ENCODE peak calls at places on chromosomes 4 and X, in nine cellular contexts. N is stimulated activated CD8-positive, alpha-beta memory T cell treated with anti-CD3 and anti-CD28 coated beads, Interleukin-4, amount 100 ng/mL, for 24 hours; W is immature natural killer cell; A is sciatic nerve; Z is nucleus accumbens; C is endothelial cell; X is activated T-cell treated with anti-CD3 and anti-CD28 coated beads for 1 hour; E is GM12892; M is skeletal muscle cell. R is an unnamed sample.

GRCh38 chr4:174629265-174629664 is 107.0 kb upstream of the HPGD start:
- DNase-seq in A (no peak), E (no peak), X (no peak), C (no peak), W (no peak), Z (no peak), M (peak), N (no peak), R (no peak)

GRCh38 chr4:100894339-100894870 is 376.6 kb upstream of the EMCN start:
- DNase-seq in Z (no peak), X (no peak), W (no peak), C (no peak), E (no peak), A (no peak), M (no peak), N (no peak), R (no peak)

GRCh38 chrX:152819732-152820131 is 10.8 kb downstream of the CETN2 start:
- DNase-seq in Z (no peak), A (no peak), N (no peak), X (no peak), W (no peak), M (no peak), E (no peak), C (no peak), R (no peak)

GRCh38 chr4:94621491-94622080 is 136.2 kb upstream of the BMPR1B start:
- DNase-seq in X (no peak), N (no peak), W (peak), A (no peak), Z (no peak), C (peak), M (no peak), E (peak), R (peak)

GRCh38 chr4:13888112-13888511 is 260.6 kb upstream of the BOD1L1 start:
- DNase-seq in M (peak), X (no peak), Z (no peak), W (no peak), A (no peak), E (no peak), N (no peak), C (no peak), R (no peak)

GRCh38 chrX:679161-679979 is 48.8 kb downstream of the SHOX start:
- DNase-seq in X (no peak), C (no peak), M (no peak), Z (no peak), N (no peak), A (no peak), W (no peak), E (no peak), R (no peak)

GRCh38 chr4:84814100-84814750 is 152.3 kb downstream of the WDFY3 start:
- DNase-seq in X (no peak), Z (no peak), A (no peak), C (no peak), M (peak), E (no peak), N (no peak), W (no peak), R (no peak)

GRCh38 chr4:158535130-158535614 is 13.5 kb downstream of the RXFP1 start:
- DNase-seq in Z (no peak), W (no peak), M (peak), A (no peak), C (no peak), X (no peak), N (no peak), E (no peak), R (no peak)

GRCh38 chr4:96097040-96097607 is 257.2 kb downstream of the PDHA2 start:
- DNase-seq in E (no peak), M (no peak), C (no peak), Z (no peak), X (no peak), N (no peak), A (no peak), W (no peak), R (no peak)

GRCh38 chr4:13540446-13541175 is 3.7 kb downstream of the NKX3-2 start:
- DNase-seq in M (no peak), W (no peak), Z (no peak), A (no peak), E (no peak), X (no peak), N (no peak), C (no peak), R (no peak)

GRCh38 chr4:46955601-46956000 is 37.8 kb downstream of the GABRA4 start:
- DNase-seq in M (no peak), A (no peak), E (no peak), Z (no peak), N (no peak), X (no peak), C (no peak), W (no peak), R (no peak)

GRCh38 chr4:184722798-184723197 is 11.1 kb downstream of the CENPU start:
- DNase-seq in E (no peak), M (no peak), W (no peak), C (no peak), N (no peak), Z (no peak), X (no peak), A (no peak), R (no peak)

GRCh38 chr4:141416219-141416618 is 195.5 kb downstream of the ZNF330 start:
- DNase-seq in X (no peak), E (no peak), Z (no peak), C (no peak), A (no peak), M (peak), N (no peak), W (no peak), R (no peak)

GRCh38 chr4:108172780-108173598 is 4.3 kb upstream of the LEF1 start:
- DNase-seq in E (peak), A (peak), N (no peak), W (peak), X (peak), M (no peak), C (peak), Z (no peak), R (no peak)

GRCh38 chr4:26020896-26021295 is 106.9 kb downstream of the SMIM20 start:
- DNase-seq in Z (no peak), M (peak), C (no peak), E (no peak), N (no peak), X (no peak), W (no peak), A (no peak), R (no peak)

GRCh38 chr4:39446842-39447573 is 11.7 kb downstream of the RPL9 start:
- DNase-seq in W (peak), N (peak), X (peak), M (no peak), A (peak), Z (no peak), E (peak), C (peak), R (peak)

GRCh38 chrX:68997911-68998310 is 167.3 kb downstream of the PJA1 start:
- DNase-seq in M (no peak), Z (no peak), C (no peak), E (no peak), A (no peak), X (no peak), W (no peak), N (no peak), R (no peak)

GRCh38 chrX:41922125-41922521 is 1.2 kb downstream of the CASK start:
- DNase-seq in Z (no peak), W (peak), A (no peak), N (no peak), M (no peak), E (no peak), C (peak), X (no peak), R (no peak)

GRCh38 chr4:151302432-151302831 is 23.0 kb downstream of the SH3D19 start:
- DNase-seq in E (no peak), A (no peak), M (no peak), X (no peak), W (no peak), Z (no peak), C (no peak), N (no peak), R (no peak)

GRCh38 chr4:3414421-3415279 is 27.1 kb upstream of the HGFAC start:
- DNase-seq in X (no peak), A (peak), M (no peak), E (no peak), C (no peak), N (no peak), Z (no peak), W (no peak), R (no peak)

R was measured in GM18507.